ENCODE peak calls at places on chromosomes 5 and 9, in eight cellular contexts. One of them, this sample, is unnamed.
A peak's percentile ranks its signal among the peaks of the same experiment; 100 is the strongest.

GRCh38 chr9:134895849-134896833 is 15.5 kb downstream of the FCN2 start:
- DNase-seq in heart right ventricle: peak; percentile 76
- DNase-seq in lower leg skin: peak; percentile 54
- DNase-seq in PC-3: peak; percentile 61
- DNase-seq in AG09319: peak; percentile 10
- DNase-seq in HepG2: no peak
- DNase-seq in MCF 10A: peak; percentile 97
- DNase-seq in heart left ventricle: no peak
- DNase-seq in this sample: no peak

GRCh38 chr9:114276908-114277821 is 45.7 kb upstream of the ORM1 start:
- DNase-seq in heart right ventricle: no peak
- DNase-seq in lower leg skin: no peak
- DNase-seq in PC-3: peak; percentile 86
- DNase-seq in AG09319: peak; percentile 82
- DNase-seq in HepG2: no peak
- DNase-seq in MCF 10A: peak; percentile 87
- DNase-seq in heart left ventricle: no peak
- DNase-seq in this sample: no peak

GRCh38 chr9:78114581-78114980 is 83.0 kb upstream of the GNAQ start:
- DNase-seq in heart right ventricle: no peak
- DNase-seq in lower leg skin: no peak
- DNase-seq in PC-3: no peak
- DNase-seq in AG09319: no peak
- DNase-seq in HepG2: no peak
- DNase-seq in MCF 10A: no peak
- DNase-seq in heart left ventricle: no peak
- DNase-seq in this sample: no peak

GRCh38 chr9:37565661-37566618 is 10.2 kb downstream of the FBXO10 start:
- DNase-seq in heart right ventricle: no peak
- DNase-seq in lower leg skin: no peak
- DNase-seq in PC-3: no peak
- DNase-seq in AG09319: no peak
- DNase-seq in HepG2: no peak
- DNase-seq in MCF 10A: no peak
- DNase-seq in heart left ventricle: no peak
- DNase-seq in this sample: no peak

GRCh38 chr5:2143088-2143487 is 260.4 kb upstream of the IRX4 start:
- DNase-seq in heart right ventricle: no peak
- DNase-seq in lower leg skin: no peak
- DNase-seq in PC-3: no peak
- DNase-seq in AG09319: no peak
- DNase-seq in HepG2: no peak
- DNase-seq in MCF 10A: no peak
- DNase-seq in heart left ventricle: no peak
- DNase-seq in this sample: no peak

GRCh38 chr9:137184881-137185660 is 3.3 kb downstream of the ANAPC2 start:
- DNase-seq in heart right ventricle: no peak
- DNase-seq in lower leg skin: no peak
- DNase-seq in PC-3: no peak
- DNase-seq in AG09319: no peak
- DNase-seq in HepG2: no peak
- DNase-seq in MCF 10A: no peak
- DNase-seq in heart left ventricle: no peak
- DNase-seq in this sample: no peak

GRCh38 chr5:90020575-90021535 is 388.7 kb downstream of the CETN3 start:
- DNase-seq in heart right ventricle: no peak
- DNase-seq in lower leg skin: no peak
- DNase-seq in PC-3: peak; percentile 98
- DNase-seq in AG09319: no peak
- DNase-seq in HepG2: peak; percentile 15
- DNase-seq in MCF 10A: peak; percentile 81
- DNase-seq in heart left ventricle: no peak
- DNase-seq in this sample: no peak

GRCh38 chr5:177071671-177072385 is 14.9 kb upstream of the FGFR4 start:
- DNase-seq in heart right ventricle: peak; percentile 82
- DNase-seq in lower leg skin: peak; percentile 83
- DNase-seq in PC-3: peak; percentile 96
- DNase-seq in AG09319: peak; percentile 49
- DNase-seq in HepG2: peak; percentile 86
- DNase-seq in MCF 10A: peak; percentile 93
- DNase-seq in heart left ventricle: no peak
- DNase-seq in this sample: peak; percentile 83

GRCh38 chr5:1193591-1193985 is 7.8 kb upstream of the SLC6A19 start:
- DNase-seq in heart right ventricle: no peak
- DNase-seq in lower leg skin: no peak
- DNase-seq in PC-3: no peak
- DNase-seq in AG09319: no peak
- DNase-seq in HepG2: no peak
- DNase-seq in MCF 10A: no peak
- DNase-seq in heart left ventricle: peak; percentile 45
- DNase-seq in this sample: no peak

GRCh38 chr5:164296603-164297080 is 791.2 kb downstream of the MAT2B start:
- DNase-seq in heart right ventricle: no peak
- DNase-seq in lower leg skin: no peak
- DNase-seq in PC-3: no peak
- DNase-seq in AG09319: no peak
- DNase-seq in HepG2: no peak
- DNase-seq in MCF 10A: no peak
- DNase-seq in heart left ventricle: no peak
- DNase-seq in this sample: peak; percentile 17

GRCh38 chr5:66442951-66443445 is 153.2 kb upstream of the MAST4 start:
- DNase-seq in heart right ventricle: no peak
- DNase-seq in lower leg skin: no peak
- DNase-seq in PC-3: no peak
- DNase-seq in AG09319: no peak
- DNase-seq in HepG2: no peak
- DNase-seq in MCF 10A: no peak
- DNase-seq in heart left ventricle: no peak
- DNase-seq in this sample: no peak

GRCh38 chr9:110105107-110105506 is 102.9 kb downstream of the C9orf152 start:
- DNase-seq in heart right ventricle: no peak
- DNase-seq in lower leg skin: no peak
- DNase-seq in PC-3: no peak
- DNase-seq in AG09319: no peak
- DNase-seq in HepG2: no peak
- DNase-seq in MCF 10A: no peak
- DNase-seq in heart left ventricle: no peak
- DNase-seq in this sample: no peak

GRCh38 chr5:2465383-2465782 is 286.1 kb downstream of the IRX2 start:
- DNase-seq in heart right ventricle: no peak
- DNase-seq in lower leg skin: no peak
- DNase-seq in PC-3: no peak
- DNase-seq in AG09319: no peak
- DNase-seq in HepG2: no peak
- DNase-seq in MCF 10A: no peak
- DNase-seq in heart left ventricle: no peak
- DNase-seq in this sample: no peak

GRCh38 chr9:92947268-92948031 is at the start of gene FGD3:
- DNase-seq in heart right ventricle: no peak
- DNase-seq in lower leg skin: no peak
- DNase-seq in PC-3: peak; percentile 11
- DNase-seq in AG09319: no peak
- DNase-seq in HepG2: no peak
- DNase-seq in MCF 10A: no peak
- DNase-seq in heart left ventricle: no peak
- DNase-seq in this sample: peak; percentile 34

GRCh38 chr9:69637801-69638200 is 34.4 kb downstream of the APBA1 start:
- DNase-seq in heart right ventricle: no peak
- DNase-seq in lower leg skin: no peak
- DNase-seq in PC-3: peak; percentile 26
- DNase-seq in AG09319: no peak
- DNase-seq in HepG2: no peak
- DNase-seq in MCF 10A: peak; percentile 9
- DNase-seq in heart left ventricle: no peak
- DNase-seq in this sample: no peak

GRCh38 chr5:80541392-80541791 is 28.7 kb downstream of the ANKRD34B start:
- DNase-seq in heart right ventricle: no peak
- DNase-seq in lower leg skin: no peak
- DNase-seq in PC-3: no peak
- DNase-seq in AG09319: no peak
- DNase-seq in HepG2: no peak
- DNase-seq in MCF 10A: no peak
- DNase-seq in heart left ventricle: no peak
- DNase-seq in this sample: no peak

GRCh38 chr5:67267522-67268232 is 71.1 kb upstream of the CD180 start:
- DNase-seq in heart right ventricle: peak; percentile 47
- DNase-seq in lower leg skin: no peak
- DNase-seq in PC-3: no peak
- DNase-seq in AG09319: no peak
- DNase-seq in HepG2: no peak
- DNase-seq in MCF 10A: no peak
- DNase-seq in heart left ventricle: peak; percentile 78
- DNase-seq in this sample: no peak

GRCh38 chr5:15290953-15291352 is 209.0 kb upstream of the FBXL7 start:
- DNase-seq in heart right ventricle: no peak
- DNase-seq in lower leg skin: no peak
- DNase-seq in PC-3: peak; percentile 7
- DNase-seq in AG09319: no peak
- DNase-seq in HepG2: no peak
- DNase-seq in MCF 10A: no peak
- DNase-seq in heart left ventricle: no peak
- DNase-seq in this sample: no peak
- TF ChIP-seq CTCF in heart right ventricle: no peak
- TF ChIP-seq CTCF in lower leg skin: no peak
- TF ChIP-seq CTCF in PC-3: peak; percentile 16
- TF ChIP-seq CTCF in AG09319: no peak
- TF ChIP-seq CTCF in HepG2: no peak
- TF ChIP-seq CTCF in MCF 10A: no peak
- TF ChIP-seq CTCF in heart left ventricle: no peak
- TF ChIP-seq CTCF in this sample: no peak

DNA sequence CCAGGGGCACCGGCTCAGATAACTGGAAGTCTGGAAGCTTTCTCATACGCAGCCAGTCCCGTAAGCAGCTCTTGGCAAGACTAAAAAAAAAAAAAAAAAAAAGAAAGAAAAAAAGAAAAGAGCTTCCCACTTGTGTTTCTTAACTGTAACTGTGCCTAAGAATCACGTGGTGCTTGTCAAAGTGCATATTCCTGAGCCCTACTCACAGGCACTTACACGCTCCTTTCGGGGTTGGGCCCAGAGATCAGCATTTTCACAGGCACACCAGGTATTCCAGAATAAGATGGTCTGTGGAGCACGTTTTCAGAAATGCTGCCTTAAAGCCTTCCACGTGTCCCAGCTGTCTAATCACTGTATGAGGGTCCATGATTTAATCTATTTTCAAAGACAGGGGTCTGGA is 22.6 kb upstream of the SH3GL2 start:
- DNase-seq in heart right ventricle: no peak
- DNase-seq in lower leg skin: no peak
- DNase-seq in PC-3: no peak
- DNase-seq in AG09319: no peak
- DNase-seq in HepG2: no peak
- DNase-seq in MCF 10A: no peak
- DNase-seq in heart left ventricle: no peak
- DNase-seq in this sample: no peak
- TF ChIP-seq CTCF in heart right ventricle: no peak
- TF ChIP-seq CTCF in lower leg skin: no peak
- TF ChIP-seq CTCF in PC-3: no peak
- TF ChIP-seq CTCF in AG09319: no peak
- TF ChIP-seq CTCF in HepG2: no peak
- TF ChIP-seq CTCF in MCF 10A: no peak
- TF ChIP-seq CTCF in heart left ventricle: no peak
- TF ChIP-seq CTCF in this sample: no peak

DNA sequence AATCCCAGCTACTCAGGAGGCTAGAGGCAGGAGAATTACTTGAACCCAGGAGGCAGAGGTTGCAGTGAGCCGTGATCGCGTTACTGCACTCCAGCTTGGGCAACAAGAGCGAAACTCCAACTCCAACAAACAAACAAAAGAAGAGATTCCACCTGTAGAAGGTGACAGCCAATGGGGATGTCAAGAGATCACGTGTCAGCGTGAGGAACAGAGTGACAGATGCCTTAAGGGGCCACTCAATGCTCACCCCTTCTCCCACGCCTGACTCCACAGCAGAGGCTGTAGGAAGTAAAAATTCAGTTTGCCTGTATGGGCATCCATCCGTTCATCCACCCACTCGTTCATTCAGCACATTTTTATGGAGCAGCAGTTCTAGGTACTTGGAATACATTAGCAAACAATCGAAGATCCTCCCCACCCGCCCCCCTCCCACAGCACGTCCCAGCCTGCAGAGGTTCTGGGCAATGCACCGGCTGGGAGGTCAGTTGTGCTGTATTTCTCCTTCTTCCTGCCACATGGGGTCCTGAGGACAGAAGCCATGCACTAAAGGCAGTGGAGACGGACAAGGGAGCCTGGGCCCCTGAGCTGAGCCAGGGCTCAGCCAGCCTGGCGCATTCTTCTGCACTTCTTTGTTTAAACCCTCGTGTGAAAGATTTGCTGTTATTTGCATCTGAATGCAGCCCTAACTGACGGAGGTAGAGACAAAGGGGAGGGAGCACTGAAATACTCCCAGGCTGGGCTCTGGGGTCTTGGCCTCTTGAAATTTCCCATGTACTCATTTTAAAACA is 11.3 kb upstream of the RNF130 start:
- DNase-seq in heart right ventricle: no peak
- DNase-seq in lower leg skin: no peak
- DNase-seq in PC-3: no peak
- DNase-seq in AG09319: no peak
- DNase-seq in HepG2: no peak
- DNase-seq in MCF 10A: no peak
- DNase-seq in heart left ventricle: no peak
- DNase-seq in this sample: no peak
- TF ChIP-seq CTCF in heart right ventricle: no peak
- TF ChIP-seq CTCF in lower leg skin: no peak
- TF ChIP-seq CTCF in PC-3: no peak
- TF ChIP-seq CTCF in AG09319: no peak
- TF ChIP-seq CTCF in HepG2: no peak
- TF ChIP-seq CTCF in MCF 10A: no peak
- TF ChIP-seq CTCF in heart left ventricle: no peak
- TF ChIP-seq CTCF in this sample: no peak

GRCh38 chr9:132797861-132798659 is 80.0 kb downstream of the AK8 start:
- DNase-seq in heart right ventricle: no peak
- DNase-seq in lower leg skin: no peak
- DNase-seq in PC-3: no peak
- DNase-seq in AG09319: no peak
- DNase-seq in HepG2: no peak
- DNase-seq in MCF 10A: no peak
- DNase-seq in heart left ventricle: no peak
- DNase-seq in this sample: no peak

GRCh38 chr9:132800038-132800648 is 77.9 kb downstream of the AK8 start:
- DNase-seq in heart right ventricle: peak; percentile 73
- DNase-seq in lower leg skin: peak; percentile 72
- DNase-seq in PC-3: peak; percentile 71
- DNase-seq in AG09319: peak; percentile 41
- DNase-seq in HepG2: peak; percentile 54
- DNase-seq in MCF 10A: peak; percentile 78
- DNase-seq in heart left ventricle: peak; percentile 81
- DNase-seq in this sample: peak; percentile 56

GRCh38 chr9:132802121-132802795 is 75.8 kb downstream of the AK8 start:
- DNase-seq in heart right ventricle: no peak
- DNase-seq in lower leg skin: no peak
- DNase-seq in PC-3: no peak
- DNase-seq in AG09319: no peak
- DNase-seq in HepG2: no peak
- DNase-seq in MCF 10A: no peak
- DNase-seq in heart left ventricle: no peak
- DNase-seq in this sample: no peak

GRCh38 chr9:132801659-132802058 is 76.4 kb downstream of the AK8 start:
- DNase-seq in heart right ventricle: no peak
- DNase-seq in lower leg skin: no peak
- DNase-seq in PC-3: no peak
- DNase-seq in AG09319: no peak
- DNase-seq in HepG2: no peak
- DNase-seq in MCF 10A: no peak
- DNase-seq in heart left ventricle: no peak
- DNase-seq in this sample: no peak

GRCh38 chr9:132798817-132799790 is 79.0 kb downstream of the AK8 start:
- DNase-seq in heart right ventricle: no peak
- DNase-seq in lower leg skin: no peak
- DNase-seq in PC-3: peak; percentile 19
- DNase-seq in AG09319: no peak
- DNase-seq in HepG2: peak; percentile 27
- DNase-seq in MCF 10A: no peak
- DNase-seq in heart left ventricle: no peak
- DNase-seq in this sample: no peak
- TF ChIP-seq CTCF in heart right ventricle: no peak
- TF ChIP-seq CTCF in lower leg skin: no peak
- TF ChIP-seq CTCF in PC-3: peak; percentile 16
- TF ChIP-seq CTCF in AG09319: no peak
- TF ChIP-seq CTCF in HepG2: peak; percentile 64
- TF ChIP-seq CTCF in MCF 10A: no peak
- TF ChIP-seq CTCF in heart left ventricle: no peak
- TF ChIP-seq CTCF in this sample: peak; percentile 7